ENCODE peak calls at places on chromosomes 6 and 20, in ten cellular contexts. T is colonic mucosa, L is heart right ventricle, A is HepG2, Z is AG09319, K is GM06990, Q is HFFc6, O is neural crest cell, I is PC-3, V is LNCaP clone FGC. Y is an unnamed sample.

GRCh38 chr6:170232186-170233002 is 58.5 kb downstream of the DLL1 start:
- DNase-seq in T (no peak), L (no peak), A (no peak), Z (no peak), K (no peak), Q (peak; percentile 6), O (no peak), I (peak; percentile 37), V (no peak), Y (no peak)

GRCh38 chr20:35988910-35989463 is 20.6 kb downstream of the CNBD2 start:
- DNase-seq in T (no peak), L (no peak), A (no peak), Z (no peak), K (no peak), Q (no peak), O (no peak), I (peak; percentile 30), V (no peak), Y (no peak)

GRCh38 chr20:32536861-32537656 is 48.1 kb downstream of the NOL4L start:
- DNase-seq in T (peak; percentile 87), L (peak; percentile 42), A (no peak), Z (no peak), K (peak; percentile 67), Q (no peak), O (no peak), I (peak; percentile 52), V (no peak), Y (no peak)

GRCh38 chr6:156980515-156980914 is 203.3 kb downstream of the ARID1B start:
- DNase-seq in T (no peak), L (no peak), A (no peak), Z (no peak), K (no peak), Q (no peak), O (peak; percentile 8), I (peak; percentile 66), V (no peak), Y (no peak)

GRCh38 chr6:77466055-77467028 is 3.1 kb upstream of the HTR1B start:
- DNase-seq in T (peak; percentile 57), L (no peak), A (peak; percentile 20), Z (no peak), K (peak; percentile 27), Q (peak; percentile 68), O (peak; percentile 66), I (peak; percentile 32), V (no peak), Y (peak; percentile 40)

GRCh38 chr20:62595491-62595890 is 46.8 kb upstream of the SLCO4A1 start:
- DNase-seq in T (peak; percentile 61), L (peak; percentile 57), A (no peak), Z (no peak), K (no peak), Q (peak; percentile 53), O (no peak), I (peak; percentile 70), V (no peak), Y (no peak)

GRCh38 chr20:31674895-31675827 is 37.4 kb downstream of the COX4I2 start:
- DNase-seq in T (peak; percentile 60), L (peak; percentile 41), A (no peak), Z (no peak), K (peak; percentile 43), Q (peak; percentile 65), O (no peak), I (peak; percentile 86), V (peak; percentile 21), Y (peak; percentile 57)

GRCh38 chr20:14829897-14830296 is 492.5 kb upstream of the FLRT3 start:
- DNase-seq in T (no peak), L (no peak), A (no peak), Z (no peak), K (peak; percentile 78), Q (no peak), O (no peak), I (no peak), V (no peak), Y (no peak)

GRCh38 chr6:113893866-113894265 is 36.7 kb downstream of the MARCKS start:
- DNase-seq in T (no peak), L (no peak), A (no peak), Z (no peak), K (no peak), Q (no peak), O (no peak), I (no peak), V (no peak), Y (no peak)

GRCh38 chr6:35082046-35082732 is 59.0 kb downstream of the TCP11 start:
- DNase-seq in T (no peak), L (no peak), A (no peak), Z (no peak), K (no peak), Q (no peak), O (no peak), I (no peak), V (no peak), Y (no peak)

GRCh38 chr6:145875496-145876244 is 61.1 kb upstream of the FBXO30 start:
- DNase-seq in T (no peak), L (no peak), A (no peak), Z (no peak), K (no peak), Q (no peak), O (no peak), I (no peak), V (no peak), Y (no peak)

GRCh38 chr6:33069021-33069738 is 4.3 kb downstream of the HLA-DPA1 start:
- DNase-seq in T (no peak), L (no peak), A (no peak), Z (no peak), K (no peak), Q (no peak), O (no peak), I (no peak), V (no peak), Y (no peak)

GRCh38 chr6:16352821-16353438 is 114.5 kb downstream of the GMPR start:
- DNase-seq in T (no peak), L (no peak), A (no peak), Z (no peak), K (no peak), Q (no peak), O (no peak), I (no peak), V (no peak), Y (no peak)

DNA sequence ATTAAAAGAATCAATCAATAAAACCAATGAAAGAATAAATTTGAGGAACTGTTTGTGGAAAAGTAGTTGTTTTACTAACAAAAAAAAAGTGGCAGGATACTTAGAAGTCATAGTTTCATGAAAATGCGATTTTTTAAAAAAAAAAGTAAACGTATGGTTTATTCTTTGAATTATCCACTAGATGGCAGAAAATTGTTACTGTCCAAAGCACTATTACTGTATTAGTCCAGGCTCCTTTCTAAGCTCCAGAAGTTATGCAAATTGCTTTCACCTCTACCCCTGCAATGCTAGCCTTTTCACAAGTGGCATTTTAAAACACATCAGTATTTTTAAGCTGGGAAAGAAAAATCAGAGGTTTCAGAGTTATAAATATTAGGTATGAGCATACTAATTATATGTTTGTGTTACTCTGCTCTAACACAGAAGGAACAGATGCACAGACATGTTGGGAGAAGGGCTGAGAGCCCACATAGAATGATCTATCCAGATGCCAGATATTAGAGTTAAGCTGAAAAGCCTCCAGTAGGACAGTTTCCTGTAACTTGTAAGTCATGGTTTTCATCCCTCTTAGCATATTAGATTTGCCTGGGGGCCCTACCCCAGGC is 63.9 kb downstream of the FHL5 start:
- DNase-seq in T (no peak), L (no peak), A (peak; percentile 21), Z (no peak), K (no peak), Q (peak; percentile 19), O (no peak), I (peak; percentile 30), V (peak; percentile 14), Y (peak; percentile 36)
- TF ChIP-seq CTCF in T (peak; percentile 18), L (peak; percentile 52), A (peak; percentile 40), Z (peak; percentile 29), K (peak; percentile 38), Q (peak; percentile 77), O (peak; percentile 76), I (peak; percentile 49), V (peak; percentile 35), Y (peak; percentile 12)

GRCh38 chr6:4848382-4849068 is 72.3 kb downstream of the CDYL start:
- DNase-seq in T (no peak), L (peak; percentile 23), A (peak; percentile 62), Z (no peak), K (no peak), Q (no peak), O (no peak), I (peak; percentile 55), V (peak; percentile 8), Y (no peak)
- TF ChIP-seq CTCF in T (no peak), L (peak; percentile 47), A (peak; percentile 81), Z (peak; percentile 14), K (peak; percentile 53), Q (peak; percentile 66), O (peak; percentile 56), I (peak; percentile 77), V (peak; percentile 37), Y (peak; percentile 36)

GRCh38 chr6:160735523-160735922 is 33.5 kb downstream of the PLG start:
- DNase-seq in T (no peak), L (no peak), A (no peak), Z (no peak), K (peak; percentile 41), Q (no peak), O (no peak), I (no peak), V (no peak), Y (peak; percentile 12)

GRCh38 chr6:160734627-160735026 is 32.6 kb downstream of the PLG start:
- DNase-seq in T (no peak), L (no peak), A (no peak), Z (no peak), K (no peak), Q (no peak), O (no peak), I (no peak), V (no peak), Y (no peak)

GRCh38 chr6:160733045-160733646 is 31.1 kb downstream of the PLG start:
- DNase-seq in T (peak; percentile 25), L (no peak), A (peak; percentile 47), Z (peak; percentile 15), K (peak; percentile 29), Q (peak; percentile 35), O (peak; percentile 49), I (peak; percentile 68), V (peak; percentile 15), Y (peak; percentile 43)

GRCh38 chr6:160730911-160731310 is 28.9 kb downstream of the PLG start:
- DNase-seq in T (no peak), L (no peak), A (peak; percentile 31), Z (no peak), K (no peak), Q (no peak), O (peak; percentile 11), I (peak; percentile 25), V (no peak), Y (no peak)
- TF ChIP-seq CTCF in T (no peak), L (no peak), A (peak; percentile 13), Z (no peak), K (peak; percentile 55), Q (peak; percentile 35), O (peak; percentile 54), I (peak; percentile 32), V (no peak), Y (no peak)

DNA sequence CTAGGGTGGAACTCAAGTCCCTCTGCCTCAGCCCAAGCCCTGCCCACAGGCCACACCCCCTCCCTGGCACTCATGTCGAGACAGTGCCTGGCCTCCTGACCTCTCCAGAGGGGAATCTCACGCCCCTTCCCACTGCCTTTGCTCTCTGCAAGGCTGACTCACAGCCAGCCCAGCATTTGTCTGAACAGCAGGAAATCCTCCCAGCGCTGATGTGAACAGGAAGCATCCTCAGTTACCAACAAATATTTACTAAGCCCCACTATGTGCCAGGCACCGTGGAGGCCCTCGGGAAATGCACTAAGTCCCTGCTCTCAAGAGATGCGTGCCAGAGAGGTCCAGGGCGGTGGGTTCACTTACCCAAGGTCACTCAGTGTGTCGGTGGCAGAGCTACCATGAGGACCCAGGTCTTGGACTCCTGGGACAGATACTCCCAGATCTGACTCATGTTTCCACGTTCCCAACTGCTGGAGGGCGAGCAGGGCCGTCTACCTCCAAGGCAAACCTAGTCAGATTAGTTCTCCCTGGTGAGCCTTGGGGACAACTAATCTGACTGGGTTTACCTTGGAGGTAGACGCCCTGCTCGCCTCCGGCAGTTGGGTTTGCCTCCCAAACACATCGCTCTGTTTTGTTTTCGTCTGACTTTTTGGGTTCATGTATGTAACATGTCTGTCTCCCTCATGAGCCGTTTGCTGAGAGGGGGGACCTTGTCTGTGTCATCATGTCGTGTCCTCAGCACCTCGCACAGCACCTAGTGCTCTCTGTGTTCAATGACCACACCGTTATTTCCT is 7.7 kb downstream of the ADA start:
- DNase-seq in T (peak; percentile 50), L (peak; percentile 76), A (peak; percentile 47), Z (no peak), K (peak; percentile 37), Q (peak; percentile 67), O (no peak), I (peak; percentile 80), V (no peak), Y (no peak)
- TF ChIP-seq CTCF in T (no peak), L (no peak), A (no peak), Z (no peak), K (no peak), Q (no peak), O (no peak), I (no peak), V (no peak), Y (no peak)

Y was measured in GM10248.